ENCODE peak calls at places on chromosomes 16 and 17, in six cellular contexts. X is PC-9, N is heart left ventricle, E is HepG2, Q is colonic mucosa, J is adrenal gland. M is an unnamed sample.

GRCh38 chr16:84054916-84055315 is 12.3 kb upstream of the SLC38A8 start:
- DNase-seq in X (no peak), N (peak; percentile 12), E (no peak), Q (no peak), J (peak; percentile 21), M (no peak)

GRCh38 chr16:21645261-21645721 is 7.1 kb downstream of the IGSF6 start:
- DNase-seq in X (no peak), N (no peak), E (no peak), Q (no peak), J (no peak), M (no peak)

GRCh38 chr17:38608648-38609047 is 2.9 kb upstream of the SRCIN1 start:
- DNase-seq in X (peak; percentile 66), N (no peak), E (no peak), Q (peak; percentile 81), J (no peak), M (peak; percentile 28)

GRCh38 chr17:49130891-49131290 is 1.7 kb upstream of the B4GALNT2 start:
- DNase-seq in X (no peak), N (no peak), E (no peak), Q (no peak), J (no peak), M (no peak)

GRCh38 chr17:50956750-50957523 is 90.8 kb upstream of the TOB1 start:
- DNase-seq in X (peak; percentile 39), N (peak; percentile 61), E (peak; percentile 70), Q (peak; percentile 73), J (peak; percentile 80), M (peak; percentile 35)

GRCh38 chr17:48051706-48052486 is 3.7 kb downstream of the NFE2L1 start:
- DNase-seq in X (peak; percentile 31), N (peak; percentile 82), E (peak; percentile 85), Q (peak; percentile 42), J (peak; percentile 83), M (peak; percentile 70)

GRCh38 chr17:45218895-45219661 is 2.6 kb upstream of the FMNL1 start:
- DNase-seq in X (peak; percentile 57), N (peak; percentile 85), E (peak; percentile 76), Q (peak; percentile 94), J (peak; percentile 91), M (peak; percentile 50)

GRCh38 chr17:34207572-34207971 is 47.5 kb upstream of the CCL2 start:
- DNase-seq in X (no peak), N (no peak), E (no peak), Q (no peak), J (no peak), M (no peak)

GRCh38 chr17:63974594-63975192 is 2.0 kb upstream of the SCN4A start:
- DNase-seq in X (peak; percentile 61), N (no peak), E (no peak), Q (no peak), J (no peak), M (peak; percentile 30)

GRCh38 chr16:2032285-2033056 is 5.8 kb downstream of the NHERF2 start:
- DNase-seq in X (no peak), N (peak; percentile 60), E (no peak), Q (no peak), J (peak; percentile 41), M (no peak)

GRCh38 chr16:67800252-67801046 is 5.9 kb downstream of the RANBP10 start:
- DNase-seq in X (no peak), N (peak; percentile 46), E (no peak), Q (no peak), J (peak; percentile 77), M (no peak)

DNA sequence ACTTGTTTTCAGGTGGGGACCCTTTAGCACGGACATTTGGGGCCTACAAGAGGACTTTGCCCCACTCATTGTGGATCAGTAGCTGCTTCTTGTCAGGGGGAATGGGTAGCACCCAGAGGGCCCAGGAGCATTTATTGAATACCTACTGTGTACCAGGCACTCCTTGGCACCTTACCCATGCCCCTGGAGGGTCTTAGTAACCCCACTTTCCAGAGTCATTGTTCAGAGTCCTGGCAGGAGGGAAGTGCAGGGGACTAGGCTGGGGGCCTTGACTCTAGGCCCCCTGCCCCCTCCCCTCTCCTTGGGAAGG is 21.0 kb upstream of the CIBAR2 start:
- DNase-seq in X (no peak), N (no peak), E (no peak), Q (no peak), J (no peak), M (no peak)
- H3K4me1 ChIP-seq in X (peaks cover 8% of the 10 kb centered on the region), N (peaks cover 64% of the 10 kb centered on the region), E (peaks cover 46% of the 10 kb centered on the region), Q (peaks cover 4% of the 10 kb centered on the region), J (peaks cover 43% of the 10 kb centered on the region), M (no peaks in the 10 kb centered on the region)

DNA sequence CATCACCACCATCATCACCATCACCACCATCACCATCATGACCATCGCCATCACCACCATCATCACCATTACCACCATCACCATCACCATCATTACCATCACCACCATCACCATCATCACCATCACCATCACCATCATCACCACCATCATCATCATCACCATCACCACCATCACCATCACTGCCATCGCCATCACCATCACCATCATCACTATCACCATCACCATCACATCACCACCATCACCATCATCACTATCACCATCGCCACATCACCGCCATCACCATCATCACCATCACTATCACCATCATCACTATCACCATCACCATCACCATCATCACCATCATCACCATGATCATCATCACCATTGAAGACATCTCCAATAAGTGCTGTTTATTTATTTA is 16.8 kb upstream of the MED9 start:
- DNase-seq in X (no peak), N (no peak), E (no peak), Q (no peak), J (no peak), M (no peak)
- H3K27ac ChIP-seq in X (no peak overlapping the region), N (no peak overlapping the region), E (no peak overlapping the region), Q (no peak overlapping the region), J (no peak overlapping the region), M (no peak overlapping the region)

DNA sequence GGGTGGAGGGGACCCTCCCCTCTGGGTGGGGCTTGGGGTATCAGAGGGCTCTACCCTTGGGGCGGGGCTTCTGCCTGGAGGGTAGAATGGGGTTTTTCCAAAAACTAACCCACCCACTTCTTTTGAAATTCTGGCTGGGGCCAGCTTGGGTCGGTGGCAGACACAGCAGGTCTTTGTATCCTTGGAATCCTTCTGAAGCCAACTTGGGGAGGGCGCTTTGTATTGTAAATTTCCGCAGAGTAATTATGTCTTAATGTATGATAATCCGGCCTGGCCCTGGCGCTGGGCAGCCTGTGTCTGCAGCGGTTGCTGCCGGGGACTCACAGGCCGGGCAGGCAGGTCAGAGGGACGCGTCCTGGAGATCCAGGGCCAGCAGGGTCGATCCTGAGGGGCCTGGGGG is 33.9 kb upstream of the GSE1 start:
- DNase-seq in X (no peak), N (no peak), E (no peak), Q (no peak), J (no peak), M (no peak)
- H3K4me1 ChIP-seq in X (no peaks in the 10 kb centered on the region), N (peaks cover 32% of the 10 kb centered on the region), E (peaks cover 18% of the 10 kb centered on the region), Q (peaks cover 23% of the 10 kb centered on the region), J (peaks cover 56% of the 10 kb centered on the region), M (no peaks in the 10 kb centered on the region)

GRCh38 chr17:2347805-2348685 is 10.7 kb downstream of the SGSM2 start:
- DNase-seq in X (peak; percentile 95), N (no peak), E (peak; percentile 92), Q (peak; percentile 63), J (peak; percentile 78), M (peak; percentile 44)
- H3K27ac ChIP-seq in X (peak overlapping the region; percentile 77), N (no peak overlapping the region), E (peak overlapping the region; percentile 65), Q (no peak overlapping the region), J (peak overlapping the region; percentile 43), M (no peak overlapping the region)

GRCh38 chr17:75366432-75366831 is 39.0 kb downstream of the GRB2 start:
- DNase-seq in X (no peak), N (no peak), E (no peak), Q (no peak), J (no peak), M (no peak)

GRCh38 chr17:75361996-75362395 is 43.5 kb downstream of the GRB2 start:
- DNase-seq in X (no peak), N (no peak), E (no peak), Q (no peak), J (no peak), M (no peak)

GRCh38 chr17:75365931-75366275 is 39.6 kb downstream of the GRB2 start:
- DNase-seq in X (no peak), N (no peak), E (no peak), Q (no peak), J (no peak), M (no peak)

GRCh38 chr17:75365009-75365930 is 40.2 kb downstream of the GRB2 start:
- DNase-seq in X (no peak), N (no peak), E (no peak), Q (no peak), J (no peak), M (no peak)

GRCh38 chr17:75364078-75364477 is 41.4 kb downstream of the GRB2 start:
- DNase-seq in X (peak; percentile 61), N (no peak), E (no peak), Q (no peak), J (no peak), M (peak; percentile 75)
- H3K4me1 ChIP-seq in X (peaks cover 56% of the 10 kb centered on the region), N (peaks cover 66% of the 10 kb centered on the region), E (peaks cover 90% of the 10 kb centered on the region), Q (peaks cover 13% of the 10 kb centered on the region), J (peaks cover 86% of the 10 kb centered on the region), M (peaks cover 22% of the 10 kb centered on the region)